ENCODE peak calls at places on chromosomes 5 and 9, in seven cellular contexts. Y is SK-N-SH, O is GM12892, W is HepG2, R is K562, A is H1, E is GM12878. L is an unnamed sample.

GRCh38 chr5:157350939-157351338 is 85.0 kb downstream of the CYFIP2 start:
- DNase-seq in A (no peak), Y (no peak), E (peak), R (no peak), O (no peak), W (no peak), L (no peak)

GRCh38 chr5:77311217-77311571 is 100.7 kb downstream of the PDE8B start:
- DNase-seq in O (no peak), R (no peak), Y (no peak), A (no peak), E (no peak), W (no peak), L (no peak)

GRCh38 chr9:94096819-94097577 is 12.7 kb downstream of the PTPDC1 start:
- DNase-seq in E (no peak), A (no peak), R (no peak), O (no peak), Y (no peak), W (no peak), L (no peak)

GRCh38 chr5:123093279-123094226 is 4.5 kb downstream of the PRDM6 start:
- DNase-seq in Y (peak), O (no peak), R (no peak), W (no peak), A (no peak), E (no peak), L (no peak)

GRCh38 chr5:110873773-110874437 is 135.1 kb downstream of the SLC25A46 start:
- DNase-seq in R (no peak), W (no peak), A (no peak), E (no peak), Y (no peak), O (no peak), L (no peak)

GRCh38 chr5:10612251-10612650 is 48.4 kb downstream of the ANKRD33B start:
- DNase-seq in Y (no peak), E (no peak), R (no peak), W (no peak), A (no peak), O (no peak), L (no peak)

GRCh38 chr5:127549551-127549950 is 32.1 kb downstream of the PRRC1 start:
- DNase-seq in A (no peak), Y (peak), R (no peak), O (no peak), W (no peak), E (no peak), L (no peak)

GRCh38 chr5:149632311-149633251 is 51.3 kb downstream of the ARHGEF37 start:
- DNase-seq in W (no peak), Y (no peak), O (no peak), A (no peak), E (no peak), R (peak), L (no peak)

GRCh38 chr5:149857499-149857898 is 87.1 kb downstream of the PDE6A start:
- DNase-seq in R (no peak), Y (peak), A (no peak), W (no peak), O (no peak), E (no peak), L (no peak)

GRCh38 chr5:151029179-151029855 is 8.9 kb downstream of the GPX3 start:
- DNase-seq in O (no peak), R (no peak), A (no peak), Y (no peak), E (no peak), W (no peak), L (no peak)

GRCh38 chr5:39623291-39623865 is 198.6 kb upstream of the DAB2 start:
- DNase-seq in W (no peak), Y (no peak), A (no peak), R (no peak), E (no peak), O (no peak), L (no peak)

GRCh38 chr5:39622281-39622680 is 197.5 kb upstream of the DAB2 start:
- DNase-seq in R (no peak), W (no peak), Y (no peak), E (no peak), O (no peak), A (no peak), L (no peak)

GRCh38 chr5:39628348-39628747 is 203.6 kb upstream of the DAB2 start:
- DNase-seq in E (no peak), O (no peak), Y (no peak), A (no peak), W (no peak), R (no peak), L (no peak)

GRCh38 chr5:39624890-39625289 is 200.1 kb upstream of the DAB2 start:
- DNase-seq in A (no peak), W (peak), R (no peak), E (no peak), O (no peak), Y (no peak), L (no peak)

GRCh38 chr5:39624268-39624886 is 199.6 kb upstream of the DAB2 start:
- DNase-seq in A (no peak), Y (no peak), W (peak), R (no peak), O (no peak), E (peak), L (no peak)
- TF ChIP-seq POLR2AphosphoS5 in A (no peak), Y (no peak), W (no peak), R (no peak), O (no peak), E (no peak), L (no peak)

GRCh38 chr5:96318569-96319100 is 114.4 kb downstream of the PCSK1 start:
- DNase-seq in W (no peak), O (no peak), R (no peak), Y (no peak), E (no peak), A (no peak), L (no peak)

GRCh38 chr5:96320797-96321196 is 112.3 kb downstream of the PCSK1 start:
- DNase-seq in A (no peak), W (no peak), Y (no peak), E (no peak), R (no peak), O (no peak), L (no peak)

GRCh38 chr5:96322865-96323264 is 110.2 kb downstream of the PCSK1 start:
- DNase-seq in A (no peak), O (no peak), Y (no peak), R (no peak), W (no peak), E (no peak), L (no peak)

GRCh38 chr5:96322217-96322616 is 110.8 kb downstream of the PCSK1 start:
- DNase-seq in Y (no peak), R (no peak), A (no peak), E (no peak), W (no peak), O (no peak), L (no peak)

GRCh38 chr5:96321371-96321770 is 111.7 kb downstream of the PCSK1 start:
- DNase-seq in W (no peak), E (no peak), Y (no peak), R (no peak), O (no peak), A (no peak), L (no peak)
- TF ChIP-seq TAF1 in W (no peak), E (no peak), Y (no peak), R (no peak), O (no peak), A (no peak), L (no peak)

GRCh38 chr5:178212241-178213002 is 8.1 kb downstream of the HNRNPAB start:
- DNase-seq in R (no peak), O (no peak), Y (no peak), W (no peak), A (no peak), E (no peak), L (no peak)
- TF ChIP-seq POLR2AphosphoS5 in R (peak), O (peak), Y (no peak), W (peak), A (peak), E (peak), L (peak)

GRCh38 chr9:116323571-116323970 is 170.0 kb downstream of the PAPPA start:
- DNase-seq in O (no peak), W (no peak), A (no peak), E (no peak), R (no peak), Y (no peak), L (no peak)
- TF ChIP-seq TAF1 in O (no peak), W (no peak), A (no peak), E (no peak), R (no peak), Y (no peak), L (no peak)

GRCh38 chr9:128902351-128903078 is 18.3 kb upstream of the PHYHD1 start:
- DNase-seq in R (no peak), Y (no peak), W (no peak), E (no peak), O (peak), A (no peak), L (peak)

GRCh38 chr9:128899566-128900322 is 17.8 kb downstream of the LRRC8A start:
- DNase-seq in W (no peak), E (no peak), O (no peak), Y (no peak), R (no peak), A (no peak), L (no peak)

GRCh38 chr9:128903079-128903461 is 17.7 kb upstream of the PHYHD1 start:
- DNase-seq in W (no peak), A (no peak), O (no peak), Y (no peak), E (no peak), R (no peak), L (no peak)

GRCh38 chr9:128901379-128901778 is 19.4 kb upstream of the PHYHD1 start:
- DNase-seq in W (no peak), Y (no peak), A (no peak), E (no peak), R (no peak), O (no peak), L (no peak)

GRCh38 chr9:128901822-128902221 is 19.0 kb upstream of the PHYHD1 start:
- DNase-seq in Y (no peak), E (no peak), O (no peak), A (no peak), W (no peak), R (no peak), L (no peak)
- TF ChIP-seq POLR2AphosphoS5 in Y (no peak), E (no peak), O (no peak), A (no peak), W (no peak), R (no peak), L (no peak)

DNA sequence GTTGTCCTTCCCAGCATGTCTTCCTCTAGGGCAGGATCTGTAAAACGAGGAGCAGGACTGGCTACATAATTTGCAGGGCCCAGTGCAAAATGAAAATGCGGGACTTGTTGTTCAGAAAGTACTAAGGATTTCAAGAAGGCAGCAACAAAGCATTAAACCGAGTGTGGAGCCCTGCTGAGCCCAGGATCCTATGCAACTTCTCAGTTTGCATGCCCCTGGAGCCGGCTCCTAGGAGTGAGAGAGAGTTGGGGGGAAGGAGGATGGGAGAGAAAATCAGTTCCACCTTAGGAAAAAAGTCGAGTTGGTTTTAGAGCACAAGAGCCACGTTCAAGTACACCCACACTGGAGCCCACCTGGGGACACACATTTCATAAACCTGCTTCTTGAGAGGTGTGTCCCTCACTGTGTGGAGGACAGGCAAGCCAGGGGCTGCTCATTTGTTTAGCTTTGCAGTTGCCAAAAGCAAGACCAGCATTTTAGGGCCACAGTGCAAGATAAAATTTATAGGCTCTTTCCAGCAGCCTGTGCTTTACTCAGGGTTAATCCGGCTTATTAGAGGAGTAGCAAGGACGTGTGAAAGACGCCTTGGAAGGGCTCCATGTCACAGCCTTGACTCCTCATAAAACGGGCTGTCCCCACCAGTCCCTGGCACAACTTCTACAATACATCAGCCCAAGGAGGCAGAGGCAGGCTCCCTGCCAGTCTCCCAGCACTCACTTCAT is 159.5 kb upstream of the SEMA6A start:
- DNase-seq in W (no peak), Y (no peak), E (no peak), O (no peak), R (no peak), A (no peak), L (no peak)
- TF ChIP-seq TAF1 in W (no peak), Y (no peak), E (no peak), O (no peak), R (no peak), A (no peak), L (no peak)

GRCh38 chr5:146020100-146020499 is 83.7 kb downstream of the SH3RF2 start:
- DNase-seq in R (no peak), O (no peak), Y (no peak), E (no peak), W (peak), A (no peak), L (no peak)
- TF ChIP-seq POLR2AphosphoS5 in R (no peak), O (no peak), Y (no peak), E (no peak), W (no peak), A (no peak), L (no peak)

DNA sequence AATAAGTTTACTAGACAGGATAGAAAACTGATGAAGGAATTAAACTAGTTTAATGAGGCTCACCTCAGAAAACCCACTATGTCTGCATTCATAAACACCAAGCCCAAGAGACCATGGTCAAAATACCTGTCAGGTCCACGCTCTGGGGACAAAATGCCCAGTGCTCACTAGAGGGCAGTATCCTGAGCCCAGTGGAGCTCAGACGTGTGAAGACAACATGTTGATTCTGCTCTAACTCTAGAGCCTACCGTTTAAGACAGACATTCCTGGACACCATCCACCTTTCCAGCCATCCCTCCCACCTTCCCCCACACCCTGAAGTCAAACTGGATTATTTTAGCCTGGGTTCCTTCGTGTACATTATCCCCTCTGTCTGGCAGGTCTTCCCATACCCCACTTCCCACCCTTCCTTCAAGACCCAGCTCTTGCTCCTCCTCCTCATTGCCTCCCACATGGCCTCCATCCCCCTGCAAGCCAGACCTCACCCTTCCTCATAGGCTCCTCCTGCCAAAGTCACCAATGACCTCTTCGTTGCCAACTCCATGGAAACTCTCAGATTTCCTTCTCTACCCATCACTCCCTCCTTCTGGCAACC is 142.3 kb upstream of the FSTL4 start:
- DNase-seq in Y (no peak), R (peak), O (no peak), E (peak), A (peak), W (peak), L (peak)
- TF ChIP-seq TAF1 in Y (no peak), R (no peak), O (no peak), E (no peak), A (no peak), W (no peak), L (no peak)

DNA sequence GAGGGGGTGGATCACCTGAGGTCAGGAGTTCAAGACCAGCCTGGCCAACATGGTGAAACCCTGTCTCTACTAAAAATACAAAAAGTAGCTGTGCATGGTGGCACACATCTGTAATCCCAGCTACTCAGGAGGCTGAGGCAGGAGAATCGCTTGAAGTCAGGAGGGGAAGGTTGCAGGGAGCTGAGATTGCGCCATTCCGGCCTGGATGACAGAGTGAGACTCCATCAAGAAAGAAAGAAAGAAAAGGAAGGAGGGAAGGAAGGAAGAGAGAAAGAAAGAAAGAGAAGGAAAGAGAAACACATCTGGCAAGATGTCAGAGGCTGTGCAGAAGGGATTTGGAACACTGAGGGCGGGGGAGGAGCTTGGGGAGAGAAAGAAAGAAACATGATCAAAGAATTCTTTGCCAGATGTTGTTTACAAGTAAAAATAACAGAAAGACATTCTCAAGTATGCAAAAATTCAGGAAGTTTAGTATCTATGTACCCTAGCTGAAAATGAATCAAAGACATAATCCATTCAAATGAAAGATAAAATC is 93.7 kb downstream of the AK8 start:
- DNase-seq in A (no peak), R (no peak), O (no peak), E (no peak), Y (no peak), W (no peak), L (no peak)
- TF ChIP-seq POLR2AphosphoS5 in A (no peak), R (no peak), O (no peak), E (no peak), Y (no peak), W (no peak), L (no peak)

L was measured in GM12891.